ENCODE peak calls at places on chromosomes 13 and 19, in ten cellular contexts. H is foreskin keratinocyte; X is fibroblast of pulmonary artery; K is AG09309; Y is suprapubic skin; R is upper lobe of right lung; Q is CD8-positive, alpha-beta T cell; N is retinal pigment epithelial cell; T is neural crest cell; O is WTC11. G is an unnamed sample.

GRCh38 chr19:17294051-17294891 is 9.0 kb downstream of the ABHD8 start:
- DNase-seq in X (no peak), Q (no peak), Y (no peak), H (no peak), K (no peak), R (peak; percentile 77), T (peak; percentile 37), O (peak; percentile 91), N (no peak), G (no peak)

GRCh38 chr19:12841094-12841493 is 2.8 kb downstream of the MAST1 start:
- DNase-seq in H (no peak), O (peak; percentile 98), R (peak; percentile 69), Q (no peak), Y (no peak), T (peak; percentile 77), X (peak; percentile 49), N (no peak), K (no peak), G (no peak)

GRCh38 chr13:106998664-106999063 is 430.7 kb upstream of the ARGLU1 start:
- DNase-seq in T (no peak), K (no peak), X (no peak), Y (no peak), H (no peak), N (no peak), R (no peak), Q (no peak), O (no peak), G (no peak)

GRCh38 chr13:67736646-67737420 is 506.7 kb upstream of the PCDH9 start:
- DNase-seq in Q (no peak), N (peak; percentile 33), H (no peak), O (peak; percentile 28), Y (no peak), K (no peak), R (no peak), T (peak; percentile 44), X (peak; percentile 52), G (peak; percentile 53)

GRCh38 chr13:35764359-35765015 is 288.0 kb upstream of the MAB21L1 start:
- DNase-seq in T (no peak), N (no peak), R (no peak), H (no peak), K (no peak), Q (no peak), Y (no peak), O (no peak), X (no peak), G (no peak)

GRCh38 chr13:24180743-24181384 is 20.3 kb downstream of the SPATA13 start:
- DNase-seq in R (no peak), T (no peak), K (no peak), Q (no peak), H (no peak), Y (no peak), O (no peak), N (no peak), X (peak; percentile 32), G (no peak)

GRCh38 chr19:38709671-38710415 is 34.4 kb downstream of the CAPN12 start:
- DNase-seq in X (no peak), Y (no peak), Q (no peak), T (no peak), N (no peak), K (no peak), O (no peak), H (no peak), R (no peak), G (no peak)

GRCh38 chr19:20367811-20368294 is 197.7 kb downstream of the ZNF737 start:
- DNase-seq in N (peak; percentile 17), Y (no peak), Q (no peak), T (no peak), H (peak; percentile 19), X (no peak), O (peak; percentile 52), K (no peak), R (no peak), G (no peak)

GRCh38 chr19:33578697-33579096 is 43.1 kb upstream of the CHST8 start:
- DNase-seq in Y (no peak), H (no peak), Q (no peak), N (no peak), R (no peak), X (no peak), K (no peak), T (no peak), O (no peak), G (no peak)

GRCh38 chr19:17197666-17198065 is 17.5 kb upstream of the USE1 start:
- DNase-seq in T (no peak), R (no peak), Y (no peak), K (no peak), N (no peak), O (no peak), H (no peak), X (no peak), Q (no peak), G (no peak)

GRCh38 chr13:39916330-39916729 is 260.9 kb downstream of the COG6 start:
- DNase-seq in X (peak; percentile 53), R (no peak), N (no peak), Y (no peak), T (no peak), H (peak; percentile 28), K (no peak), O (no peak), Q (no peak), G (no peak)

GRCh38 chr13:39913339-39913738 is 257.9 kb downstream of the COG6 start:
- DNase-seq in K (no peak), Q (no peak), T (no peak), X (no peak), Y (no peak), H (no peak), O (no peak), N (no peak), R (no peak), G (no peak)

GRCh38 chr13:39910833-39911232 is 255.4 kb downstream of the COG6 start:
- DNase-seq in R (no peak), N (no peak), O (no peak), T (no peak), H (no peak), Q (no peak), K (peak; percentile 46), X (peak; percentile 46), Y (no peak), G (no peak)

GRCh38 chr13:39915418-39915817 is 260.0 kb downstream of the COG6 start:
- DNase-seq in T (no peak), K (no peak), R (no peak), O (no peak), Y (no peak), N (no peak), X (no peak), Q (no peak), H (no peak), G (no peak)

GRCh38 chr13:39913928-39914327 is 258.5 kb downstream of the COG6 start:
- DNase-seq in R (no peak), H (peak; percentile 83), Q (no peak), K (peak; percentile 14), O (no peak), Y (no peak), T (no peak), N (no peak), X (peak; percentile 89), G (no peak)
- TF ChIP-seq CTCF in R (no peak), H (no peak), Q (no peak), K (no peak), O (no peak), Y (no peak), T (no peak), N (no peak), X (no peak), G (no peak)

DNA sequence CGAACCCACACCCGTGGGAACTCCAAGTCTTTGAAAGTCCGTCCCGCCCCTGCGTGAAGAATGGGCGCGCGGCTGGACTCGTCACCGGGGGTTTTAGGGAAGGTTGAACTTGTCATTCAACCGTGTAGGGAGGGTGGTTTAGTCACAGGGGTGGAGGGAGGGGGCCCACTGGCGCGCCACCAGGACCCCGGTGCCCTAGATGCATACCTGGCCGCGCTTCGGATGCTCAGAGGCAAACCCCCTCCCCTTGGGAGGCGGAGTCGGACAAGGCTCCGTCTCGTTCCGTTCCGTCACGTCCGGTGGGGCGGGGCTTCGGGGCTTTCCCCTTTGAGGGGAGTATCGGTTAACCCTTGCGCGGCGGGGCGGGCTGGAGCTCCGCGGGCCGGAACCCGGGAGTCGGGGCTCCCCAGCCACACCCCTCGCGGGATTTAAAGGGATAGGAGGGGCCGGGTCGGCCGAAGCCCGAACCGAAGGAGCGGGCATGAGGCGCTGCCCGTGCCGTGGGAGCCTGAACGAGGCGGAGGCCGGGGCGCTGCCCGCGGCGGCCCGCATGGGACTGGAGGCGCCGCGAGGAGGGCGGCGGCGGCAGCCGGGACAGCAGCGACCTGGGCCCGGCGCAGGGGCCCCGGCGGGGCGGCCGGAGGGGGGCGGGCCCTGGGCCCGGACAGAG is at the start of the genes COQ8B and ITPKC:
- DNase-seq in H (peak; percentile 97), X (peak; percentile 98), Y (peak; percentile 100), Q (peak; percentile 100), N (peak; percentile 87), T (peak; percentile 99), K (peak; percentile 82), R (peak; percentile 100), O (peak; percentile 100), G (peak; percentile 88)
- TF ChIP-seq CTCF in H (no peak), X (no peak), Y (peak; percentile 6), Q (no peak), N (no peak), T (peak; percentile 39), K (no peak), R (peak; percentile 18), O (no peak), G (no peak)

GRCh38 chr19:11197291-11198174 is at the start of gene KANK2:
- DNase-seq in O (peak; percentile 82), X (peak; percentile 75), R (peak; percentile 94), T (peak; percentile 71), H (peak; percentile 53), Q (peak; percentile 83), K (no peak), Y (peak; percentile 85), N (peak; percentile 19), G (no peak)
- TF ChIP-seq CTCF in O (no peak), X (no peak), R (no peak), T (peak; percentile 17), H (no peak), Q (no peak), K (no peak), Y (no peak), N (no peak), G (no peak)

GRCh38 chr19:36060430-36060829 is 5.7 kb downstream of the WDR62 start:
- DNase-seq in R (no peak), X (peak; percentile 79), Q (no peak), H (peak; percentile 33), N (peak; percentile 23), K (peak; percentile 10), Y (no peak), T (peak; percentile 9), O (peak; percentile 54), G (no peak)
- TF ChIP-seq CTCF in R (peak; percentile 44), X (peak; percentile 81), Q (no peak), H (peak; percentile 71), N (peak; percentile 78), K (peak; percentile 81), Y (no peak), T (peak; percentile 58), O (no peak), G (peak; percentile 77)

DNA sequence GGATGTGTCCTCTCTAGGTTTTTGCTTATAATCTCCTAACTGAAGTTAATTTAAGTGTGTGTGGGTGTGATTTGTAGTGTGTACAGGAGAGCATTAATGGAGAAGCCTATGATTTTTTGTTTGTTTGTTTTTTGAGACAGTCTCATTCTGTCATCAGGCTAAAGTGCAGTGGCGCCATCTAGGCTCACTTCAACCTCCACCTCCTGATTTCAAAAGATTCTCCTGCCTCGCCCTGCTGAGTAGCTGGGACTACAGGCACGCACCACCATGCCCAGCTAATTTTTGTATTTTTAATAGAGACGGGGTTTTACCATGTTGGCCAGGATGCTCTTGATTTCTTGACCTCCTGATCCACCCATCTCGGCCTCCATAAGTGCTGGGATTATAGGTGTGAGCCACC is 20.6 kb downstream of the ZNF701 start:
- DNase-seq in Y (no peak), Q (no peak), N (no peak), O (peak; percentile 52), R (no peak), K (no peak), X (no peak), H (no peak), T (no peak), G (no peak)
- TF ChIP-seq CTCF in Y (no peak), Q (no peak), N (no peak), O (no peak), R (no peak), K (no peak), X (no peak), H (peak; percentile 13), T (peak; percentile 47), G (no peak)

G was measured in kidney epithelial cell.